ENCODE peak calls at places on chromosomes 12 and 14, in five cellular contexts. One of them, this sample, is unnamed.
A peak's percentile ranks its signal among the peaks of the same experiment; 100 is the strongest.

GRCh38 chr12:65152012-65152411 is 17.4 kb upstream of the LEMD3 start:
- DNase-seq in prostate gland: no peak
- DNase-seq in HFFc6: no peak
- DNase-seq in uterus: no peak
- DNase-seq in cardiac fibroblast: no peak
- DNase-seq in this sample: no peak

GRCh38 chr12:75837700-75838099 is 193.9 kb downstream of the PHLDA1 start:
- DNase-seq in HFFc6: no peak
- DNase-seq in cardiac fibroblast: no peak
- DNase-seq in uterus: no peak
- DNase-seq in prostate gland: no peak
- DNase-seq in this sample: no peak

GRCh38 chr12:24709201-24709600 is 239.7 kb downstream of the BCAT1 start:
- DNase-seq in HFFc6: no peak
- DNase-seq in cardiac fibroblast: peak; percentile 18
- DNase-seq in prostate gland: no peak
- DNase-seq in uterus: no peak
- DNase-seq in this sample: peak; percentile 24

GRCh38 chr12:128933039-128933438 is 79.8 kb downstream of the GLT1D1 start:
- DNase-seq in prostate gland: no peak
- DNase-seq in HFFc6: no peak
- DNase-seq in cardiac fibroblast: no peak
- DNase-seq in uterus: no peak
- DNase-seq in this sample: no peak

GRCh38 chr12:108826115-108826806 is 31.1 kb downstream of the SSH1 start:
- DNase-seq in HFFc6: peak; percentile 90
- DNase-seq in prostate gland: no peak
- DNase-seq in uterus: peak; percentile 57
- DNase-seq in cardiac fibroblast: peak; percentile 97
- DNase-seq in this sample: no peak

GRCh38 chr14:81434230-81434629 is 34.1 kb upstream of the STON2 start:
- DNase-seq in prostate gland: no peak
- DNase-seq in cardiac fibroblast: no peak
- DNase-seq in HFFc6: no peak
- DNase-seq in uterus: no peak
- DNase-seq in this sample: no peak

GRCh38 chr12:66074561-66074960 is 56.0 kb downstream of the LLPH start:
- DNase-seq in cardiac fibroblast: peak; percentile 18
- DNase-seq in uterus: no peak
- DNase-seq in HFFc6: no peak
- DNase-seq in prostate gland: no peak
- DNase-seq in this sample: peak; percentile 25

GRCh38 chr12:94204647-94205247 is 56.4 kb downstream of the PLXNC1 start:
- DNase-seq in uterus: no peak
- DNase-seq in HFFc6: no peak
- DNase-seq in prostate gland: no peak
- DNase-seq in cardiac fibroblast: no peak
- DNase-seq in this sample: no peak

GRCh38 chr12:129200576-129200975 is 347.3 kb downstream of the GLT1D1 start:
- DNase-seq in cardiac fibroblast: no peak
- DNase-seq in prostate gland: no peak
- DNase-seq in uterus: no peak
- DNase-seq in HFFc6: no peak
- DNase-seq in this sample: no peak

GRCh38 chr12:62724947-62725447 is 210.0 kb downstream of the PPM1H start:
- DNase-seq in cardiac fibroblast: peak; percentile 98
- DNase-seq in prostate gland: peak; percentile 73
- DNase-seq in HFFc6: peak; percentile 93
- DNase-seq in uterus: peak; percentile 56
- DNase-seq in this sample: peak; percentile 97

GRCh38 chr12:108337235-108338223 is 1.6 kb downstream of the CMKLR1 start:
- DNase-seq in uterus: no peak
- DNase-seq in prostate gland: no peak
- DNase-seq in HFFc6: no peak
- DNase-seq in cardiac fibroblast: peak; percentile 3
- DNase-seq in this sample: peak; percentile 55

GRCh38 chr14:35539969-35540368 is 6.0 kb downstream of the INSM2 start:
- DNase-seq in uterus: no peak
- DNase-seq in prostate gland: no peak
- DNase-seq in cardiac fibroblast: no peak
- DNase-seq in HFFc6: no peak
- DNase-seq in this sample: no peak

DNA sequence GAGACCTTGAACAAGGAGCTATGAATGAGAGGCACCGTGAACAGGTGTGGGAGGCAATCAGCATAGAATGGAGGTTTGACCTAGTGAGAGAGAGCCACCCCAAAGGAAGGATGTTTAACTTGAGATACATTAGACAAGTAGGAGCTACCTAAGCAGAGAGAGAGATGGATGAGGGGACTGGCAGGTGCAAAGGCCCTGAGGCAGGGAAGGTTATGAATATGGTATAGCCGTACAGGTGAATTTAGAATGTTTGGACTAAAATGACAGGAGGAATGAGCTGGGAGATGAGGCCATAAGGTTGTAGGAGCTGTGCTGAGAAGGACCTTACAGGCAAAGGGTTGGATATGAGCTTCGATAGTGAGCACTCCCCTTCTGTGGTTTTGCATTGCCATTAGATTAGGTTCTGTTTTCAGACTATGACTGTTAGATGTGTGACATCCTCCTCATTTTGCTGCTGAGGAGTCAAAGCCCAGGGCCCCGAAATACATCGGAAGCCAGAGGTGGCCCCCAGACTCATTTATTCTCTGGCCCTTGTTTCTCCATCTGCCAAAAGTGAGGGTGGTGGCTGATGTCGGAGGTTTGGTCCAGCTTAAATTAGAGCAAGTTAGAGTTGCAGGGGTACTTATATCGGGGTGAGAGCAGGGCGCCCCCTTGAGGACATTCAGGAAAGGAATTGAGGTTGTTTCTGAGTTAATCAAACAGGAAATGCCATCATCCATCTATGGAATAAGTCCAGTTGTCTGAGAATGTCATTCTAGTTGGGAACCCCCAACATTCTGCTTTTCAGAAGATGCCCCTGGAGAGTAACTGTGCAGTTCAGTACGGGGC is 29.4 kb downstream of the SLC24A4 start:
- DNase-seq in HFFc6: no peak
- DNase-seq in cardiac fibroblast: peak; percentile 45
- DNase-seq in prostate gland: no peak
- DNase-seq in uterus: no peak
- DNase-seq in this sample: peak; percentile 47
- TF ChIP-seq CTCF in HFFc6: peak; percentile 72
- TF ChIP-seq CTCF in cardiac fibroblast: peak; percentile 36
- TF ChIP-seq CTCF in prostate gland: no peak
- TF ChIP-seq CTCF in uterus: no peak
- TF ChIP-seq CTCF in this sample: peak; percentile 20

DNA sequence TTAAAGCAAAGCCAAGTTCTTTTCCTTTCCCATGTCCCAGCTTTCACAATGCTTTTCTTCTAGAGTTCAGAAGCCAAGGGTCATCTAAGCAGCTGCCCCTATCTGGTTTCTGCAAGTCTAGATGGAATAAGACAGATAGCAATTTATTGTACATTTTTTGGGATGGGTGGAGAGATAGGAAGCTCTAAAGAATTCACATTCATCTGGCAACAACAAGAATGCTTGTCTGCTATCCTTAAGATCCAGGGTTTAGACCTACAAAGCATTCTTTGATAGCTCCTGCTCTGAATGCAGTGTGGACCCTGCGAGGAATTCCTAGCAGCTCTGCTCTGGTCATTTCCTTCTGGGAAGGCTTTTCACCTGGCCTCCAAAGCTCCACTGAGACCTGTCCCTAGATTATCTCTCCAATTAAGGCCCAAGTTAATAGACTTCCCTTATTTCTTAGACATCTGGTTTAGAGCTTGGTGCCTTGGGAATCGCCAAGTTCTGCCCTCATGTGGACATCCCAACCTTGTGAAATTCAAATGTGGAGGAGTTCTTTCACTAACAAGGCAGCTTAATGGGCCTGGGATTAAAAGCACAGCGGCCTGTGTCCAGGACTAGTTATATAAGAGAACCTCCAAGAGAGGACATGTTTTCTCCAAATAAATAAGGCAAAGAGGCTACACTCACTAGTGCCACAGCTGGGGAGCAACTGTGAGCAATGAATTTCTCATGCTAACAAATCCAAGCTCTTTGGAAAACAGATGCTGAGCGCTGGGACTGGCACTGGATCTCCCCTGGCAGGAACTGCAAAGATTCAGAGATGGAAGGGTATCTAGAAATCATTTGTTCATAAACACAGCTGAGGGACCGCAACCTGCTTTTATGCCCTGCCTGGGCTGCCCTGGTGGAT is 384.5 kb upstream of the DDHD1 start:
- DNase-seq in uterus: no peak
- DNase-seq in prostate gland: no peak
- DNase-seq in cardiac fibroblast: no peak
- DNase-seq in HFFc6: no peak
- DNase-seq in this sample: no peak
- TF ChIP-seq CTCF in uterus: no peak
- TF ChIP-seq CTCF in prostate gland: no peak
- TF ChIP-seq CTCF in cardiac fibroblast: no peak
- TF ChIP-seq CTCF in HFFc6: peak; percentile 31
- TF ChIP-seq CTCF in this sample: no peak

DNA sequence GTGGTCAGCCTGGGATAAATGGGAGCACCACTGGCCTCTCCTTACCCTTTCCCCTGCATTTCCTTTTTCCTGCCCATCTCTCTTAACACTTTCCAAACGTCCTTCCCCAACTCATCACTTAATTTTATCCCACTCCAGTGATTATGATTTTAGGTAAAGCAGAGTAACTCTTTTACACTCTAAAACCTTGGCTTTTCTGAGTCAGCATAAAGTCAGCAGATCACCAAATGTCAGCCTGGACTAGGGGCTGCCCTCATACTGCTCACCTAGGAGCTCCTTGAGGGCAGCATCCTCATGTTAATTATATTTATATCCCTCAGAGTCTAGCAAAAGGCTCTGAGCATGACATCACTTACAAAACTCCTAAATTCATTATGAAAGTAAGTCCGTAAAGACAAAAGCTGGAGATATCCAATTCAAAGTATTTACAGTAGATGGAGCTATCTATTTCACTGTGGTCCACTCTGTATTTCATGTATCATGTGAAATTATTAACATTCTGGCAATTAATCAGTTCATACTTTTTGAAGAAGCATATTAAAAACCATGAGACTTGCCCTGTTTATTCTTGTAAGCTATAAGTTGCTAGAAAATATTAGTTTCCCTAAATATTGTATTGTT is 17.0 kb upstream of the DICER1 start:
- DNase-seq in cardiac fibroblast: peak; percentile 60
- DNase-seq in HFFc6: no peak
- DNase-seq in uterus: no peak
- DNase-seq in prostate gland: no peak
- DNase-seq in this sample: no peak
- TF ChIP-seq CTCF in cardiac fibroblast: peak; percentile 20
- TF ChIP-seq CTCF in HFFc6: peak; percentile 41
- TF ChIP-seq CTCF in uterus: no peak
- TF ChIP-seq CTCF in prostate gland: peak; percentile 34
- TF ChIP-seq CTCF in this sample: peak; percentile 39

GRCh38 chr14:106185837-106186233 is 659.5 kb downstream of the TMEM121 start:
- DNase-seq in HFFc6: no peak
- DNase-seq in uterus: no peak
- DNase-seq in prostate gland: no peak
- DNase-seq in cardiac fibroblast: no peak
- DNase-seq in this sample: peak; percentile 10
- TF ChIP-seq CTCF in HFFc6: no peak
- TF ChIP-seq CTCF in uterus: no peak
- TF ChIP-seq CTCF in prostate gland: no peak
- TF ChIP-seq CTCF in cardiac fibroblast: no peak
- TF ChIP-seq CTCF in this sample: no peak

GRCh38 chr14:101072945-101073597 is 169.5 kb upstream of the RTL1 start:
- DNase-seq in uterus: peak; percentile 67
- DNase-seq in prostate gland: peak; percentile 84
- DNase-seq in HFFc6: peak; percentile 97
- DNase-seq in cardiac fibroblast: peak; percentile 91
- DNase-seq in this sample: peak; percentile 98
- TF ChIP-seq CTCF in uterus: no peak
- TF ChIP-seq CTCF in prostate gland: peak; percentile 32
- TF ChIP-seq CTCF in HFFc6: peak; percentile 33
- TF ChIP-seq CTCF in cardiac fibroblast: no peak
- TF ChIP-seq CTCF in this sample: no peak

This sample was measured in MCF 10A.